ENCODE peak calls at places on chromosomes 3 and 15, in six cellular contexts. Z is H9, F is mesenchymal stem cell, Q is neuronal stem cell, M is H1, D is IMR-90. C is an unnamed sample.

GRCh38 chr15:50641318-50641717 is 45.3 kb downstream of the TRPM7 start:
- DNase-seq in D (no peak), M (no peak), F (no peak), Z (no peak), Q (no peak), C (no peak)

GRCh38 chr15:32657198-32657886 is 15.8 kb downstream of the SCG5 start:
- DNase-seq in F (no peak), D (no peak), M (peak), Z (no peak), Q (no peak), C (no peak)

GRCh38 chr3:169869484-169870304 is at the start of gene LRRC31:
- DNase-seq in Q (no peak), D (no peak), M (no peak), Z (no peak), F (no peak), C (no peak)

GRCh38 chr3:193842029-193842782 is 249.2 kb downstream of the OPA1 start:
- DNase-seq in D (no peak), Z (no peak), F (no peak), M (no peak), Q (no peak), C (peak)

GRCh38 chr3:16309558-16309957 is 44.5 kb downstream of the OXNAD1 start:
- DNase-seq in D (peak), Z (no peak), F (peak), M (no peak), Q (no peak), C (peak)

GRCh38 chr3:39137991-39138803 is 15.2 kb downstream of the CSRNP1 start:
- DNase-seq in D (no peak), Q (no peak), Z (peak), M (no peak), F (peak), C (no peak)

GRCh38 chr15:50933353-50933752 is 24.9 kb downstream of the AP4E1 start:
- DNase-seq in F (no peak), M (no peak), Z (no peak), D (no peak), Q (no peak), C (no peak)

GRCh38 chr3:148873270-148873927 is 8.3 kb downstream of the CPA3 start:
- DNase-seq in Q (no peak), M (no peak), F (no peak), D (no peak), Z (no peak), C (no peak)

GRCh38 chr3:10561162-10561561 is 55.8 kb upstream of the ATP2B2 start:
- DNase-seq in F (no peak), Q (no peak), M (peak), Z (peak), D (no peak), C (no peak)

GRCh38 chr3:192516850-192517249 is 210.5 kb downstream of the FGF12 start:
- DNase-seq in Q (no peak), Z (no peak), M (no peak), F (no peak), D (no peak), C (no peak)

GRCh38 chr15:71526061-71526460 is 284.3 kb upstream of the NR2E3 start:
- DNase-seq in F (peak), Q (no peak), Z (no peak), D (peak), M (no peak), C (peak)

GRCh38 chr3:133452603-133453313 is 52.9 kb downstream of the BFSP2 start:
- DNase-seq in D (no peak), Q (no peak), M (no peak), Z (no peak), F (no peak), C (peak)

GRCh38 chr3:11724615-11725339 is 81.1 kb upstream of the VGLL4 start:
- DNase-seq in M (no peak), Z (no peak), F (no peak), Q (no peak), D (no peak), C (no peak)

GRCh38 chr15:95994418-95994817 is 336.1 kb upstream of the NR2F2 start:
- DNase-seq in Q (no peak), Z (no peak), F (peak), D (peak), M (no peak), C (peak)

GRCh38 chr15:48627260-48627969 is 18.1 kb downstream of the FBN1 start:
- DNase-seq in Z (no peak), F (peak), Q (no peak), D (peak), M (no peak), C (peak)

GRCh38 chr3:24303057-24303754 is 191.4 kb downstream of the THRB start:
- DNase-seq in F (peak), Z (no peak), M (no peak), Q (no peak), D (no peak), C (no peak)

GRCh38 chr3:154795046-154795445 is 285.1 kb upstream of the MME start:
- DNase-seq in D (no peak), M (no peak), Z (no peak), Q (no peak), F (no peak), C (no peak)

GRCh38 chr3:150414273-150414672 is 6.2 kb downstream of the TSC22D2 start:
- DNase-seq in Q (no peak), Z (no peak), F (peak), D (peak), M (no peak), C (peak)

GRCh38 chr15:70062321-70062956 is 35.3 kb downstream of the TLE3 start:
- DNase-seq in F (no peak), Z (no peak), Q (no peak), D (peak), M (no peak), C (no peak)

GRCh38 chr3:167749728-167750127 is 14.2 kb downstream of the SERPINI1 start:
- DNase-seq in M (no peak), Z (no peak), F (no peak), D (no peak), Q (no peak), C (no peak)

GRCh38 chr15:97235285-97235985 is 725.1 kb upstream of the ARRDC4 start:
- DNase-seq in Z (peak), M (peak), F (peak), Q (peak), D (peak), C (peak)

GRCh38 chr15:73844356-73844755 is 29.0 kb upstream of the TBC1D21 start:
- DNase-seq in M (no peak), F (peak), D (peak), Q (no peak), Z (peak), C (no peak)

DNA sequence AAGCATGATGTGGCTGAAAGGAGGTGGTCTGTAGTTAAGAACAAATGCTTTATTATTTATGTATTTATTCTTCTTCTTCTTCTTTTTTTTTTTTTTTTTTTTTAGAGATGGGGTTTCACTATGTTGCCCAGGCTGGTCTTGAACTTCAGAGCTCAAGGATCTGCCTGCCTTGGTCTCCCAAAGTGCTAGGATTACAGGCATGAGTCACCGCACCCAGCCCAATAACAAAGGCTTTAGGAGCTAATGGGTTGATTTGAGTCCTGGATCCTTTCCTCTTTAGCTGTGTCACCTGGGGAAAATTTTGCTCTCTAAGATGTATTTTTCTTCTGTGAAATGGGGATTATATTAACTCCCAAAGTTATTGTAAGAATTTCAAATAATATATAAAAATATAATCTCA is 168.8 kb downstream of the PEX5L start:
- DNase-seq in Q (no peak), M (no peak), D (no peak), F (no peak), Z (no peak), C (no peak)
- H4K91ac ChIP-seq in Q (no peak), M (no peak), D (no peak), F (no peak), Z (no peak), C (no peak)

GRCh38 chr3:185744997-185745843 is 79.6 kb downstream of the IGF2BP2 start:
- DNase-seq in Q (no peak), Z (no peak), M (no peak), F (peak), D (peak), C (peak)
- H3K9ac ChIP-seq in Q (no peak), Z (no peak), M (no peak), F (peak), D (peak), C (no peak)

GRCh38 chr3:134711284-134711683 is 60.5 kb upstream of the KY start:
- DNase-seq in F (no peak), Z (no peak), D (peak), M (no peak), Q (no peak), C (no peak)
- H4K91ac ChIP-seq in F (no peak), Z (no peak), D (no peak), M (no peak), Q (no peak), C (no peak)

GRCh38 chr15:29998017-29998416 is 84.7 kb upstream of the GOLGA8J start:
- DNase-seq in Z (no peak), F (no peak), Q (no peak), D (no peak), M (no peak), C (no peak)
- H3K9ac ChIP-seq in Z (no peak), F (no peak), Q (no peak), D (no peak), M (no peak), C (no peak)

GRCh38 chr3:56193531-56193930 is 274.7 kb downstream of the ERC2 start:
- DNase-seq in D (no peak), M (no peak), F (no peak), Z (no peak), Q (no peak), C (no peak)
- H4K91ac ChIP-seq in D (no peak), M (no peak), F (no peak), Z (no peak), Q (no peak), C (no peak)